ENCODE peak calls at places on chromosomes 16 and 17, in five cellular contexts. E, R, W, H and P are unnamed samples.

GRCh38 chr16:51523400-51523799 is 372.3 kb upstream of the SALL1 start:
- DNase-seq in R (peak), H (no peak), W (no peak), E (no peak), P (peak)

GRCh38 chr17:27915715-27916114 is 22.6 kb upstream of the LYRM9 start:
- DNase-seq in R (no peak), H (no peak), W (no peak), E (no peak), P (no peak)

GRCh38 chr17:48621410-48622387 is 4.5 kb downstream of the HOXB9 start:
- DNase-seq in H (no peak), R (no peak), W (no peak), E (no peak), P (no peak)

GRCh38 chr17:51056813-51057510 is 63.7 kb downstream of the SPAG9 start:
- DNase-seq in H (peak), E (no peak), W (peak), R (peak), P (peak)

GRCh38 chr17:81664051-81664470 is 2.3 kb downstream of the OXLD1 start:
- DNase-seq in E (no peak), R (no peak), W (no peak), H (no peak), P (no peak)

GRCh38 chr17:5667871-5668270 is 83.6 kb upstream of the NLRP1 start:
- DNase-seq in R (no peak), E (no peak), W (no peak), H (peak), P (no peak)

GRCh38 chr16:83624436-83625120 is 183.2 kb upstream of the HSBP1 start:
- DNase-seq in R (no peak), E (no peak), H (no peak), W (no peak), P (no peak)

GRCh38 chr17:78723001-78723796 is 58.9 kb downstream of the CYTH1 start:
- DNase-seq in H (no peak), R (no peak), W (no peak), E (no peak), P (no peak)

GRCh38 chr16:89545831-89546574 is 14.5 kb upstream of the RPL13 start:
- DNase-seq in H (no peak), R (no peak), W (no peak), E (no peak), P (no peak)

GRCh38 chr16:3149630-3150345 is 15.0 kb downstream of the ZNF213 start:
- DNase-seq in H (peak), R (peak), W (peak), E (peak), P (peak)

GRCh38 chr16:82832861-82833260 is 206.1 kb downstream of the CDH13 start:
- DNase-seq in R (peak), W (no peak), H (no peak), E (no peak), P (peak)

GRCh38 chr16:87012954-87013938 is 303.9 kb downstream of the C16orf95 start:
- DNase-seq in R (no peak), W (peak), E (no peak), H (no peak), P (no peak)

GRCh38 chr17:47714773-47715396 is 18.2 kb upstream of the TBX21 start:
- DNase-seq in H (peak), W (no peak), R (no peak), E (no peak), P (no peak)

GRCh38 chr17:44133918-44134476 is 7.7 kb upstream of the HROB start:
- DNase-seq in W (no peak), H (no peak), E (no peak), R (no peak), P (no peak)

GRCh38 chr16:23901178-23902131 is 65.7 kb downstream of the PRKCB start:
- DNase-seq in H (no peak), R (no peak), E (no peak), W (no peak), P (no peak)

GRCh38 chr17:44558349-44559287 is 1.3 kb downstream of the FZD2 start:
- DNase-seq in E (no peak), H (no peak), W (no peak), R (no peak), P (no peak)

GRCh38 chr16:14004031-14004718 is 66.9 kb upstream of the MRTFB start:
- DNase-seq in H (no peak), E (no peak), R (no peak), W (no peak), P (no peak)